ENCODE peak calls at places on chromosomes 12 and 14, in six cellular contexts. K is left ventricle myocardium inferior, U is fibroblast of lung, G is thyroid gland, J is stomach, X is astrocyte. M is an unnamed sample.

GRCh38 chr14:98203421-98203820 is 1068.6 kb downstream of the BCL11B start:
- DNase-seq in K (no peak), G (no peak), U (no peak), J (no peak), X (no peak), M (no peak)

GRCh38 chr14:95943699-95944098 is 67.1 kb downstream of the TUNAR start:
- DNase-seq in K (no peak), X (no peak), J (no peak), G (no peak), U (no peak), M (peak; percentile 14)

GRCh38 chr12:42584539-42585174 is 4.9 kb downstream of the PRICKLE1 start:
- DNase-seq in K (no peak), J (no peak), U (peak; percentile 47), X (no peak), G (no peak), M (no peak)

GRCh38 chr12:12713932-12714275 is 3.3 kb upstream of the CDKN1B start:
- DNase-seq in X (no peak), U (no peak), K (no peak), G (no peak), J (no peak), M (no peak)

GRCh38 chr12:20148241-20148640 is 220.1 kb upstream of the PDE3A start:
- DNase-seq in K (no peak), G (no peak), U (peak; percentile 64), X (peak; percentile 59), J (no peak), M (no peak)

GRCh38 chr12:119171691-119172090 is 7.0 kb upstream of the HSPB8 start:
- DNase-seq in J (no peak), U (no peak), G (no peak), K (no peak), X (no peak), M (no peak)

GRCh38 chr14:101174980-101175606 is 271.6 kb upstream of the RTL1 start:
- DNase-seq in U (no peak), K (no peak), J (no peak), X (no peak), G (peak; percentile 86), M (no peak)

GRCh38 chr12:27161458-27162228 is 79.3 kb upstream of the C12orf71 start:
- DNase-seq in J (no peak), U (no peak), K (no peak), G (no peak), X (no peak), M (no peak)

GRCh38 chr12:13289644-13290285 is 93.2 kb downstream of the EMP1 start:
- DNase-seq in X (peak; percentile 4), K (no peak), U (peak; percentile 16), G (no peak), J (no peak), M (no peak)

GRCh38 chr12:131102493-131102931 is 148.8 kb downstream of the ADGRD1 start:
- DNase-seq in U (no peak), X (no peak), K (no peak), J (peak; percentile 17), G (no peak), M (no peak)

GRCh38 chr14:51849095-51849494 is 11.3 kb upstream of the GNG2 start:
- DNase-seq in J (no peak), K (no peak), X (peak; percentile 27), G (no peak), U (peak; percentile 37), M (no peak)

GRCh38 chr12:121709478-121709890 is 3.1 kb upstream of the TMEM120B start:
- DNase-seq in G (no peak), X (peak; percentile 91), K (no peak), J (no peak), U (peak; percentile 93), M (no peak)

GRCh38 chr12:132429932-132430643 is 59.9 kb upstream of the FBRSL1 start:
- DNase-seq in K (no peak), G (peak; percentile 54), X (no peak), J (peak; percentile 63), U (no peak), M (no peak)

GRCh38 chr14:21090194-21090939 is 8.1 kb downstream of the ZNF219 start:
- DNase-seq in K (no peak), U (no peak), X (no peak), G (peak; percentile 38), J (no peak), M (no peak)

GRCh38 chr14:77554816-77555599 is 56.4 kb upstream of the ISM2 start:
- DNase-seq in X (no peak), K (no peak), G (no peak), U (no peak), J (no peak), M (no peak)

GRCh38 chr14:31549817-31550216 is 11.4 kb upstream of the NUBPL start:
- DNase-seq in G (no peak), U (no peak), J (no peak), K (no peak), X (no peak), M (no peak)

GRCh38 chr14:31541702-31542101 is 19.5 kb upstream of the NUBPL start:
- DNase-seq in J (no peak), G (no peak), X (no peak), U (no peak), K (no peak), M (no peak)

GRCh38 chr14:31545328-31545727 is 15.9 kb upstream of the NUBPL start:
- DNase-seq in U (no peak), K (no peak), J (no peak), G (no peak), X (no peak), M (no peak)

GRCh38 chr14:31543969-31544799 is 17.0 kb upstream of the NUBPL start:
- DNase-seq in J (no peak), G (no peak), K (no peak), U (no peak), X (no peak), M (no peak)
- TF ChIP-seq CTCF in J (no peak), G (no peak), K (peak; percentile 44), U (peak; percentile 49), X (peak; percentile 25), M (no peak)

GRCh38 chr12:3098436-3098835 is 21.3 kb downstream of the TSPAN9 start:
- DNase-seq in J (no peak), K (no peak), G (no peak), X (no peak), U (no peak), M (no peak)
- H3K27ac ChIP-seq in J (peak overlapping the region; percentile 64), K (peak overlapping the region; percentile 87), G (peak overlapping the region; percentile 54), X (no peak overlapping the region), U (no peak overlapping the region), M (peak overlapping the region; percentile 74)

DNA sequence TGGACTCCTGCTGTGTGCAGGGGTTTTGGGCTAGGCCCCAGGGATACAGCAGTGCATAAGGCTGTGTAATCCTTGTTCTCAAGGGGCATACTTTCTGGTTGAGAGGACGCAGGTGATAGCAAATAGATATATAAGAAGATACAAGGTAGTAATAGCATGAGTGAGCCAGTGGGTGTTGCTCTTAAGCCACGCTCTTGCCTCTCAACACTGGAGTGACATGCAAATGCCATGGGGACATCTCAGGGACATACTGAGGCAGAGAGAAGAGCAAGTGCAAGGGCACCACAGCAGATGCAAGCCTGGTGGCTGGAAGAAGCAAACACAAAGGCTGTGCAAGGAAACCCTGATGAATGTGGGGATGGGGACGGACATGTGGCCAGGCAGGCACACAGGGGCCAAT is 223.3 kb downstream of the CHST11 start:
- DNase-seq in K (no peak), J (no peak), X (no peak), G (no peak), U (no peak), M (no peak)
- TF ChIP-seq CTCF in K (peak; percentile 22), J (no peak), X (peak; percentile 20), G (peak; percentile 32), U (peak; percentile 38), M (no peak)

DNA sequence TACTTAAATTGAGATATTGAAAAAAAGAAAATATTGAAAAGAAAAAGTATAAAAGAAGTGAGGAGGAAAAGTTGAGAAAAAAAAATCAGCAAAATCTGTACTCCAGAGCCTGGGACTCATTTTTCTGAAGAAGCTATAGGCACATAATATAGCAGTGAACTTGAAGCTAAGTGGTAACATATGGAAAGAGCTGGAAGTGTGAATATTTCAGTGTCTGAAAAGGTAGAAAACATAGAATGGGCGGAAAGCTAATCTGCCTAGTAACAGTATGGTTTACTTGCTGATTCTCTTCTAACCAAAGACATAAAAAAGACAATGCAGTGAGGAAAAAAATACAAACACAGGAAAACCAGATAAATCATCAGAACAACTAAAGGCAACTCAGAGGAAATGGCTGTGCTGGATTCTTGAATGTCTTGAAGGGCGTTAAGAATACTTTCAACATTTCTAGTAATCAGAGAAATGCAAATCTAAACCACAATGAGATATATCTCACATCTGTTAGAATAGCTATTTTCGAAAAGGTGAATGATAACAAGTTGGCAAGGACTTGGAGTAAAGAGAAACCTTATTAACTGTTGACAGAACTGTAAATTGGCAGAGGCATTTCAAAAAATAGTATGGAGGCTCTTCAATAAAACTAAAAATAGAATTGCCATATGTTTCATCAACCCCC is 784.6 kb downstream of the LRFN5 start:
- DNase-seq in G (no peak), J (no peak), K (no peak), X (no peak), U (no peak), M (no peak)
- H3K27ac ChIP-seq in G (no peak overlapping the region), J (no peak overlapping the region), K (no peak overlapping the region), X (no peak overlapping the region), U (no peak overlapping the region), M (no peak overlapping the region)

M was measured in dorsolateral prefrontal cortex.